ENCODE peak calls at places on chromosomes 7 and 10, in eight cellular contexts. N is NCI-H1092 treated with DMSO at 0.1 percent for 48 hours, Y is GDM1, W is heart right ventricle, H is left lobe of liver, F is hippocampal formation, L is tibial artery, O is T-cell. X is an unnamed sample.

GRCh38 chr10:1159131-1160061 is 103.2 kb downstream of the WDR37 start:
- DNase-seq in H (peak; percentile 24), O (peak; percentile 13), N (no peak), L (peak; percentile 55), Y (no peak), F (no peak), W (no peak), X (no peak)

GRCh38 chr10:44965651-44966097 is 6.1 kb downstream of the RASSF4 start:
- DNase-seq in W (peak; percentile 44), F (no peak), H (peak; percentile 37), O (no peak), N (no peak), Y (no peak), L (peak; percentile 62), X (no peak)

GRCh38 chr10:133528296-133528844 is 1.2 kb downstream of the CYP2E1 start:
- DNase-seq in O (no peak), L (no peak), N (no peak), H (no peak), Y (no peak), F (no peak), W (no peak), X (no peak)

GRCh38 chr10:94461503-94461902 is 59.2 kb downstream of the TBC1D12 start:
- DNase-seq in F (no peak), Y (no peak), W (no peak), L (no peak), O (no peak), N (no peak), H (no peak), X (no peak)

GRCh38 chr7:24665564-24666294 is 91.5 kb downstream of the GSDME start:
- DNase-seq in H (no peak), F (peak; percentile 3), O (peak; percentile 45), L (no peak), W (peak; percentile 24), N (peak; percentile 57), Y (peak; percentile 7), X (peak; percentile 10)

GRCh38 chr10:37952051-37952815 is 24.2 kb downstream of the ZNF25 start:
- DNase-seq in Y (no peak), W (no peak), N (no peak), H (no peak), L (no peak), O (no peak), F (no peak), X (no peak)

GRCh38 chr7:56033671-56034432 is 17.4 kb downstream of the PSPH start:
- DNase-seq in O (peak; percentile 79), H (peak; percentile 66), N (peak; percentile 83), L (no peak), Y (peak; percentile 48), F (peak; percentile 21), W (peak; percentile 32), X (peak; percentile 78)

GRCh38 chr7:97693586-97693985 is 38.3 kb upstream of the TAC1 start:
- DNase-seq in N (no peak), H (no peak), L (no peak), W (no peak), Y (no peak), F (no peak), O (no peak), X (no peak)

X was measured in CD8-positive, alpha-beta memory T cell.